ENCODE peak calls at places on chromosomes 16 and 17, in five cellular contexts. F is NCI-H748 treated with DMSO at 0.1 percent for 48 hours, U is progenitor cell of endocrine pancreas, E is upper lobe of right lung, O is left cardiac atrium. J is an unnamed sample.
A peak's percentile ranks its signal among the peaks of the same experiment; 100 is the strongest.

GRCh38 chr17:55177914-55178217 is 86.9 kb upstream of the HLF start:
- DNase-seq in F (no peak), U (no peak), E (no peak), O (no peak), J (no peak)

GRCh38 chr16:87765473-87765775 is 362 bp downstream of the KLHDC4 start:
- DNase-seq in F (no peak), U (no peak), E (peak; percentile 67), O (no peak), J (no peak)

GRCh38 chr16:25060920-25061319 is 45.8 kb upstream of the ARHGAP17 start:
- DNase-seq in F (no peak), U (no peak), E (no peak), O (no peak), J (no peak)

GRCh38 chr16:69328854-69329316 is 1.5 kb downstream of the PDF start:
- DNase-seq in F (no peak), U (no peak), E (no peak), O (peak; percentile 10), J (peak; percentile 45)

GRCh38 chr17:36686123-36686669 is 84.8 kb downstream of the MRM1 start:
- DNase-seq in F (no peak), U (no peak), E (no peak), O (no peak), J (peak; percentile 77)

GRCh38 chr16:50478773-50479149 is 69.4 kb upstream of the NKD1 start:
- DNase-seq in F (no peak), U (no peak), E (no peak), O (no peak), J (no peak)

GRCh38 chr17:77851921-77852320 is 106.6 kb upstream of the TNRC6C start:
- DNase-seq in F (no peak), U (no peak), E (peak; percentile 8), O (no peak), J (no peak)

GRCh38 chr17:42845918-42846593 is 1.7 kb downstream of the AOC2 start:
- DNase-seq in F (no peak), U (no peak), E (no peak), O (no peak), J (no peak)

GRCh38 chr16:48829361-48829760 is 219.4 kb upstream of the N4BP1 start:
- DNase-seq in F (peak; percentile 0), U (no peak), E (no peak), O (no peak), J (no peak)

GRCh38 chr17:72691601-72692000 is 400.9 kb downstream of the SLC39A11 start:
- DNase-seq in F (no peak), U (no peak), E (no peak), O (no peak), J (no peak)